ENCODE peak calls at places on chromosomes 6 and 20, in seven cellular contexts. G is adrenal gland, T is uterus, P is suprapubic skin, O is endothelial cell of umbilical vein, L is prostate gland, D is sigmoid colon. N is an unnamed sample. For H3K36me3, the result is how much of the 10 kb centered on the place peaks cover.

GRCh38 chr6:142246960-142247359 is 54.8 kb upstream of the ADGRG6 start:
- DNase-seq in G (no peak), T (no peak), P (no peak), O (no peak), L (no peak), D (no peak), N (no peak)

GRCh38 chr6:40999498-41000070 is 39.4 kb downstream of the UNC5CL start:
- DNase-seq in G (peak), T (peak), P (no peak), O (peak), L (peak), D (peak), N (peak)

GRCh38 chr6:3351105-3351676 is 92.4 kb downstream of the PSMG4 start:
- DNase-seq in G (no peak), T (no peak), P (no peak), O (peak), L (peak), D (peak), N (peak)

GRCh38 chr6:2029130-2029794 is 216.1 kb downstream of the GMDS start:
- DNase-seq in G (no peak), T (no peak), P (no peak), O (no peak), L (no peak), D (no peak), N (no peak)

GRCh38 chr20:37955511-37955910 is 52.6 kb downstream of the VSTM2L start:
- DNase-seq in G (peak), T (no peak), P (no peak), O (no peak), L (no peak), D (no peak), N (no peak)

GRCh38 chr6:139961190-139961589 is 586.7 kb upstream of the CITED2 start:
- DNase-seq in G (no peak), T (no peak), P (no peak), O (no peak), L (no peak), D (no peak), N (no peak)

GRCh38 chr6:109374493-109374892 is 7.8 kb downstream of the CD164 start:
- DNase-seq in G (no peak), T (no peak), P (no peak), O (no peak), L (no peak), D (no peak), N (no peak)

GRCh38 chr20:33099842-33100538 is 20.5 kb downstream of the BPIFB4 start:
- DNase-seq in G (no peak), T (no peak), P (no peak), O (no peak), L (no peak), D (no peak), N (no peak)

GRCh38 chr20:45890077-45890996 is 671 bp downstream of the NEURL2 start:
- DNase-seq in G (peak), T (peak), P (peak), O (peak), L (peak), D (peak), N (peak)

GRCh38 chr20:24405810-24406209 is 63.6 kb upstream of the SYNDIG1 start:
- DNase-seq in G (no peak), T (no peak), P (no peak), O (no peak), L (no peak), D (no peak), N (no peak)

GRCh38 chr6:151804585-151805285 is 2.7 kb upstream of the ESR1 start:
- DNase-seq in G (no peak), T (no peak), P (no peak), O (no peak), L (no peak), D (no peak), N (no peak)

GRCh38 chr6:139483082-139483481 is 108.6 kb upstream of the CITED2 start:
- DNase-seq in G (no peak), T (no peak), P (no peak), O (no peak), L (no peak), D (no peak), N (no peak)

GRCh38 chr6:135231469-135231844 is 50.3 kb downstream of the MYB start:
- DNase-seq in G (no peak), T (no peak), P (no peak), O (no peak), L (no peak), D (no peak), N (no peak)

GRCh38 chr20:3222635-3223600 is 13.6 kb downstream of the ITPA start:
- DNase-seq in G (no peak), T (no peak), P (no peak), O (no peak), L (peak), D (no peak), N (peak)

GRCh38 chr6:34967461-34967860 is 78.4 kb downstream of the ANKS1A start:
- DNase-seq in G (no peak), T (no peak), P (no peak), O (no peak), L (no peak), D (no peak), N (no peak)

GRCh38 chr20:40717343-40717865 is 28.4 kb upstream of the MAFB start:
- DNase-seq in G (no peak), T (no peak), P (no peak), O (no peak), L (no peak), D (no peak), N (no peak)

GRCh38 chr6:125904871-125905270 is 51.7 kb upstream of the HINT3 start:
- DNase-seq in G (peak), T (no peak), P (no peak), O (no peak), L (no peak), D (no peak), N (peak)

GRCh38 chr20:3431109-3431508 is 23.6 kb upstream of the DNAAF9 start:
- DNase-seq in G (no peak), T (no peak), P (no peak), O (no peak), L (no peak), D (no peak), N (no peak)

GRCh38 chr6:89242574-89243330 is 25.6 kb upstream of the GABRR1 start:
- DNase-seq in G (no peak), T (no peak), P (no peak), O (peak), L (peak), D (no peak), N (no peak)

GRCh38 chr20:1861996-1862664 is 33.1 kb upstream of the SIRPA start:
- DNase-seq in G (no peak), T (no peak), P (no peak), O (no peak), L (no peak), D (no peak), N (no peak)

GRCh38 chr6:1406306-1407058 is 17.1 kb downstream of the FOXF2 start:
- DNase-seq in G (no peak), T (no peak), P (no peak), O (no peak), L (no peak), D (no peak), N (no peak)

GRCh38 chr6:14118444-14118843 is 872 bp downstream of the CD83 start:
- DNase-seq in G (no peak), T (no peak), P (no peak), O (no peak), L (no peak), D (no peak), N (no peak)
- H3K27ac ChIP-seq in G (peak), T (no peak), P (no peak), O (no peak), L (no peak), D (no peak), N (no peak)

GRCh38 chr20:31537116-31537858 is 23.0 kb downstream of the HM13 start:
- DNase-seq in G (no peak), T (no peak), P (no peak), O (no peak), L (no peak), D (no peak), N (no peak)
- H3K36me3 ChIP-seq in G (half or more), T (under half), P (half or more), O (under half), L (under half), D (half or more), N (under half)

GRCh38 chr6:158787395-158787794 is 31.8 kb downstream of the EZR start:
- DNase-seq in G (no peak), T (no peak), P (no peak), O (no peak), L (no peak), D (no peak), N (no peak)
- TF ChIP-seq POLR2A in G (no peak), T (no peak), P (no peak), O (no peak), L (no peak), D (no peak), N (no peak)

GRCh38 chr6:47420394-47421371 is 56.9 kb upstream of the CD2AP start:
- DNase-seq in G (no peak), T (no peak), P (no peak), O (peak), L (no peak), D (no peak), N (no peak)
- H3K27ac ChIP-seq in G (no peak), T (no peak), P (no peak), O (no peak), L (no peak), D (no peak), N (no peak)

GRCh38 chr20:62311832-62312661 is 9.2 kb downstream of the ADRM1 start:
- DNase-seq in G (no peak), T (no peak), P (no peak), O (no peak), L (no peak), D (no peak), N (no peak)
- H3K36me3 ChIP-seq in G (half or more), T (under half), P (half or more), O (under half), L (under half), D (half or more), N (half or more)

GRCh38 chr6:166382500-166382932 is 224 bp downstream of the MPC1 start:
- DNase-seq in G (no peak), T (no peak), P (no peak), O (no peak), L (no peak), D (peak), N (no peak)
- TF ChIP-seq POLR2A in G (peak), T (no peak), P (peak), O (peak), L (no peak), D (no peak), N (no peak)